ENCODE peak calls at places on chromosomes 3 and 15, in six cellular contexts. One of them, this sample, is unnamed.
A peak's percentile ranks its signal among the peaks of the same experiment; 100 is the strongest.

GRCh38 chr15:57403007-57403406 is 26.7 kb downstream of the CGNL1 start:
- DNase-seq in PC-3: no peak
- DNase-seq in GM23248: no peak
- DNase-seq in mesenchymal stem cell: no peak
- DNase-seq in CD8-positive, alpha-beta memory T cell: no peak
- DNase-seq in RWPE2: no peak
- DNase-seq in this sample: no peak

GRCh38 chr3:190739726-190740230 is 122.7 kb downstream of the GMNC start:
- DNase-seq in PC-3: no peak
- DNase-seq in GM23248: peak; percentile 42
- DNase-seq in mesenchymal stem cell: peak; percentile 25
- DNase-seq in CD8-positive, alpha-beta memory T cell: no peak
- DNase-seq in RWPE2: no peak
- DNase-seq in this sample: no peak

GRCh38 chr3:42778644-42779043 is 5.6 kb upstream of the CCDC13 start:
- DNase-seq in PC-3: peak; percentile 47
- DNase-seq in GM23248: peak; percentile 62
- DNase-seq in mesenchymal stem cell: peak; percentile 73
- DNase-seq in CD8-positive, alpha-beta memory T cell: no peak
- DNase-seq in RWPE2: no peak
- DNase-seq in this sample: peak; percentile 57

GRCh38 chr3:43522702-43523362 is 99.0 kb downstream of the ANO10 start:
- DNase-seq in PC-3: peak; percentile 36
- DNase-seq in GM23248: peak; percentile 15
- DNase-seq in mesenchymal stem cell: peak; percentile 26
- DNase-seq in CD8-positive, alpha-beta memory T cell: no peak
- DNase-seq in RWPE2: no peak
- DNase-seq in this sample: no peak

GRCh38 chr3:23592961-23593931 is 212.5 kb upstream of the UBE2E1 start:
- DNase-seq in PC-3: peak; percentile 28
- DNase-seq in GM23248: no peak
- DNase-seq in mesenchymal stem cell: no peak
- DNase-seq in CD8-positive, alpha-beta memory T cell: no peak
- DNase-seq in RWPE2: no peak
- DNase-seq in this sample: no peak

GRCh38 chr15:23416349-23417276 is 30.4 kb downstream of the GOLGA6L2 start:
- DNase-seq in PC-3: no peak
- DNase-seq in GM23248: no peak
- DNase-seq in mesenchymal stem cell: no peak
- DNase-seq in CD8-positive, alpha-beta memory T cell: no peak
- DNase-seq in RWPE2: peak; percentile 65
- DNase-seq in this sample: no peak

GRCh38 chr3:195085356-195086130 is 185.4 kb downstream of the XXYLT1 start:
- DNase-seq in PC-3: no peak
- DNase-seq in GM23248: no peak
- DNase-seq in mesenchymal stem cell: no peak
- DNase-seq in CD8-positive, alpha-beta memory T cell: peak; percentile 39
- DNase-seq in RWPE2: no peak
- DNase-seq in this sample: no peak

GRCh38 chr3:40913192-40913591 is 286.1 kb upstream of the CTNNB1 start:
- DNase-seq in PC-3: no peak
- DNase-seq in GM23248: no peak
- DNase-seq in mesenchymal stem cell: no peak
- DNase-seq in CD8-positive, alpha-beta memory T cell: no peak
- DNase-seq in RWPE2: no peak
- DNase-seq in this sample: no peak

GRCh38 chr3:155702745-155703581 is 41.9 kb downstream of the PLCH1 start:
- DNase-seq in PC-3: peak; percentile 73
- DNase-seq in GM23248: no peak
- DNase-seq in mesenchymal stem cell: no peak
- DNase-seq in CD8-positive, alpha-beta memory T cell: no peak
- DNase-seq in RWPE2: no peak
- DNase-seq in this sample: no peak

GRCh38 chr15:85514413-85514812 is 134.0 kb downstream of the AKAP13 start:
- DNase-seq in PC-3: no peak
- DNase-seq in GM23248: no peak
- DNase-seq in mesenchymal stem cell: no peak
- DNase-seq in CD8-positive, alpha-beta memory T cell: no peak
- DNase-seq in RWPE2: no peak
- DNase-seq in this sample: no peak

GRCh38 chr15:58115692-58116091 is 22.5 kb upstream of the AQP9 start:
- DNase-seq in PC-3: peak; percentile 43
- DNase-seq in GM23248: peak; percentile 33
- DNase-seq in mesenchymal stem cell: peak; percentile 1
- DNase-seq in CD8-positive, alpha-beta memory T cell: no peak
- DNase-seq in RWPE2: no peak
- DNase-seq in this sample: no peak

GRCh38 chr3:81242871-81243270 is 518.6 kb downstream of the GBE1 start:
- DNase-seq in PC-3: peak; percentile 70
- DNase-seq in GM23248: peak; percentile 48
- DNase-seq in mesenchymal stem cell: no peak
- DNase-seq in CD8-positive, alpha-beta memory T cell: no peak
- DNase-seq in RWPE2: no peak
- DNase-seq in this sample: no peak

GRCh38 chr3:174233511-174233910 is 625.6 kb upstream of the NAALADL2 start:
- DNase-seq in PC-3: no peak
- DNase-seq in GM23248: no peak
- DNase-seq in mesenchymal stem cell: no peak
- DNase-seq in CD8-positive, alpha-beta memory T cell: no peak
- DNase-seq in RWPE2: no peak
- DNase-seq in this sample: no peak

GRCh38 chr15:86229966-86230365 is 150.3 kb downstream of the AGBL1 start:
- DNase-seq in PC-3: no peak
- DNase-seq in GM23248: no peak
- DNase-seq in mesenchymal stem cell: no peak
- DNase-seq in CD8-positive, alpha-beta memory T cell: no peak
- DNase-seq in RWPE2: no peak
- DNase-seq in this sample: no peak

DNA sequence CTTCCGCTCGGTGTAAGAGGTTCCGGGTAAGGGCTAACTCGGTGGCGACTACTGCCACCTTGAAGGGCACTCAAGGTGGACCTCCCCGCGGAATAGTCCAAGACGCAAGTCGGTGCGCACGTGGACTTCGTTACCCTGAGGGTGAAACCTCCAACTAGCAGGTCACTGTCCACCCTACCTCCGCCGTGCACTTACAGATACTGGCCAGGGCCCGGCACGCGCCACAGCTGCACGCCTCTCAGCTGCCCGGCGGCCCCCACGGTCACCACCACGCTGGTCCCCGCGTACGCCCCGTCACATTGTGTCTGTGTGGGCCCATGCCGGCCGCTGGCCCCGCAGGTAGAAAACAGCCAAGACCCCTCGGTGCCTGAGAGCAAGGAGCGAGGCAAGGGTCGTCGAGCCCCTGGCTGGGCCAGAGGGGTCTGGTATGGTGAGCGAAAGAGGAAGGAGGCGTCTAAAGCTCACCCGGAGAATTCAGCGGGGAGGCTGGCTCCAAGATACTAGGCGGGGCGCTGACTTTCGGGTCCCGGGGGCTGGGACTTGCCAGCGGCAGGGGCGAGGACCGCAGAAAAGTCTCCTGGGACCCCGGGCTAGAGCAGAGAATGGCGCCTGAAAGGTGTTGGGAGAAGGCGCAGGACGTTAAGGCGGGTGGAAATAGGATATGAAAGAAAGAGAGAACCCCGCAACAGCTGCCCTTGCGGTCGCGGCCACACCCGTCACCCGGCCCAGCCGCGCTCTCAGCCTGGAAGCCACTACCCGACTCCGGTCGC is 930 bp downstream of the LTK start:
- DNase-seq in PC-3: no peak
- DNase-seq in GM23248: peak; percentile 56
- DNase-seq in mesenchymal stem cell: no peak
- DNase-seq in CD8-positive, alpha-beta memory T cell: no peak
- DNase-seq in RWPE2: no peak
- DNase-seq in this sample: no peak
- H3K4me3 ChIP-seq in PC-3: no peak overlapping the region
- H3K4me3 ChIP-seq in GM23248: peak overlapping the region; percentile 61
- H3K4me3 ChIP-seq in mesenchymal stem cell: peak overlapping the region; percentile 65
- H3K4me3 ChIP-seq in CD8-positive, alpha-beta memory T cell: peak overlapping the region; percentile 58
- H3K4me3 ChIP-seq in RWPE2: peak overlapping the region; percentile 2
- H3K4me3 ChIP-seq in this sample: peak overlapping the region; percentile 50

DNA sequence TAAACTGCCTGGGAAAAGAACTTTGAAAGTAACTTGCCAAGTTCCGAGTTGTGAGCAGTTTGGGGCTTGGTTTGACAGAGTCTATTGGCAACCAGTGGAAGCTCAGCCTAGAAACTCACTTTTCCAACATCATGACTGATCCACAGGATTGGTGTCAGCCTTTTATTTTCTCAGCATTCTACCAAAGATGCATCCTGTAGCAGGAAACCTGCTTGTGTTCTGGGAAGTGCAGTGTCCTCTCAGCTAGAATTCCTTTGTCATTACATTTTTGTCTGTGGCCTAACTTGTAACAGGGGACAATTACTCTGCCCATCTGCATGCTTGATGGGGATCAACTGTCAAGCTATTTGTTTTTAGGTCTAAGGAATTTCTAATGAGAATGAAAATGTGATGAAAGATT is 116.7 kb upstream of the LMOD3 start:
- DNase-seq in PC-3: no peak
- DNase-seq in GM23248: no peak
- DNase-seq in mesenchymal stem cell: no peak
- DNase-seq in CD8-positive, alpha-beta memory T cell: no peak
- DNase-seq in RWPE2: no peak
- DNase-seq in this sample: no peak
- H3K4me1 ChIP-seq in PC-3: peaks cover 5% of the 10 kb centered on the region
- H3K4me1 ChIP-seq in GM23248: peaks cover 9% of the 10 kb centered on the region
- H3K4me1 ChIP-seq in mesenchymal stem cell: peaks cover 13% of the 10 kb centered on the region
- H3K4me1 ChIP-seq in CD8-positive, alpha-beta memory T cell: peaks cover 22% of the 10 kb centered on the region
- H3K4me1 ChIP-seq in RWPE2: peaks cover 7% of the 10 kb centered on the region
- H3K4me1 ChIP-seq in this sample: no peaks in the 10 kb centered on the region

GRCh38 chr3:12868039-12869024 is 27.0 kb upstream of the RPL32 start:
- DNase-seq in PC-3: peak; percentile 93
- DNase-seq in GM23248: peak; percentile 94
- DNase-seq in mesenchymal stem cell: peak; percentile 93
- DNase-seq in CD8-positive, alpha-beta memory T cell: peak; percentile 69
- DNase-seq in RWPE2: no peak
- DNase-seq in this sample: peak; percentile 95

GRCh38 chr3:12866836-12867235 is 25.5 kb upstream of the RPL32 start:
- DNase-seq in PC-3: no peak
- DNase-seq in GM23248: no peak
- DNase-seq in mesenchymal stem cell: no peak
- DNase-seq in CD8-positive, alpha-beta memory T cell: no peak
- DNase-seq in RWPE2: no peak
- DNase-seq in this sample: no peak

GRCh38 chr3:12871404-12871983 is 30.1 kb upstream of the RPL32 start:
- DNase-seq in PC-3: no peak
- DNase-seq in GM23248: no peak
- DNase-seq in mesenchymal stem cell: no peak
- DNase-seq in CD8-positive, alpha-beta memory T cell: no peak
- DNase-seq in RWPE2: no peak
- DNase-seq in this sample: no peak

GRCh38 chr3:12869025-12869695 is 27.8 kb upstream of the RPL32 start:
- DNase-seq in PC-3: no peak
- DNase-seq in GM23248: no peak
- DNase-seq in mesenchymal stem cell: peak; percentile 36
- DNase-seq in CD8-positive, alpha-beta memory T cell: peak; percentile 56
- DNase-seq in RWPE2: no peak
- DNase-seq in this sample: peak; percentile 42

DNA sequence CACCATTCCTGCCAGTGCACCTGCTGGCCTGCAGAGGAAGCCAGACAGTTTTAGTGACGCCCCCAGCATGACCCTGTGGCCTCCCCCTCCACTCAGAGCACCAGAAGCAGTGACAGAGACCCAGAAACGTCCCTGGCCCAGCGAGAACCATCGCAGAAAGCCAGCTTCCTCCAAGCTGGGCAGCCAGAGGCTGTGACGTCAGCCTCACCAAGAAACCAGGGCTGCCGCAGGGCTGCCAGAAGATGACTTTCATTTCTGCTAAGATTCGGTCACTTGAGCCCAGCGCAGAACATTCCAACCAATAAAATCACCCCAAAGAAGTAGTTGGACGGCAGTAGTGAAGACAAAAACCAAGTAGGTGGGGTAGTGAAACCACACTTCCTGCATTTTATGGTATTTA is 29.6 kb upstream of the RPL32 start:
- DNase-seq in PC-3: no peak
- DNase-seq in GM23248: peak; percentile 95
- DNase-seq in mesenchymal stem cell: no peak
- DNase-seq in CD8-positive, alpha-beta memory T cell: peak; percentile 70
- DNase-seq in RWPE2: no peak
- DNase-seq in this sample: no peak
- H3K4me3 ChIP-seq in PC-3: no peak overlapping the region
- H3K4me3 ChIP-seq in GM23248: peak overlapping the region; percentile 11
- H3K4me3 ChIP-seq in mesenchymal stem cell: peak overlapping the region; percentile 42
- H3K4me3 ChIP-seq in CD8-positive, alpha-beta memory T cell: no peak overlapping the region
- H3K4me3 ChIP-seq in RWPE2: no peak overlapping the region
- H3K4me3 ChIP-seq in this sample: no peak overlapping the region

DNA sequence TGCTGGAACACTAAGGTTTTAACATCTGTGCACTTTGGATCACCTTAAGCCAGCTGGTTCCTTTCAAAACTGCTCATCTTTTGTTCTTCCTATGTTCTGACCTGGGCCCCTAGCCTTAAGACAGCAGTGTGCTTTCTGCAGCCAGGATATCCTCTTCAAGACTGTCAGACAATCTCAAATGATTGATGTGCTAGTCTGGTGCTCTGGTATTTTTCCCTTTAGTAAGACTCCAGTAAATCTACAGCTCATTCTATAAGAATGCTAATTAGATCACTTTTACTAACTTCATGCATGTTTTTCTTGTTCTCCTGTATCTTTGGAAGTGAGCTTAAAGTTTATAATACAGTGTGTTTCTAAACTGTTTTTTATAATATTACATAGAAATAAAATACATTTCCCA is 220.8 kb upstream of the NANOGP8 start:
- DNase-seq in PC-3: peak; percentile 64
- DNase-seq in GM23248: peak; percentile 62
- DNase-seq in mesenchymal stem cell: peak; percentile 90
- DNase-seq in CD8-positive, alpha-beta memory T cell: no peak
- DNase-seq in RWPE2: no peak
- DNase-seq in this sample: no peak
- H3K4me1 ChIP-seq in PC-3: peaks cover 35% of the 10 kb centered on the region
- H3K4me1 ChIP-seq in GM23248: peaks cover 57% of the 10 kb centered on the region
- H3K4me1 ChIP-seq in mesenchymal stem cell: no peaks in the 10 kb centered on the region
- H3K4me1 ChIP-seq in CD8-positive, alpha-beta memory T cell: no peaks in the 10 kb centered on the region
- H3K4me1 ChIP-seq in RWPE2: peaks cover 61% of the 10 kb centered on the region
- H3K4me1 ChIP-seq in this sample: no peaks in the 10 kb centered on the region